ENCODE peak calls at places on chromosomes 4 and X, in five cellular contexts. Y, M, B, I and A are unnamed samples.

GRCh38 chrX:41734530-41734929 is 10.5 kb downstream of the GPR82 start:
- DNase-seq in Y (no peak), M (no peak), B (no peak), I (peak; percentile 33), A (peak; percentile 2)

GRCh38 chr4:21884615-21885014 is 64.0 kb downstream of the KCNIP4 start:
- DNase-seq in Y (no peak), M (no peak), B (no peak), I (no peak), A (no peak)

GRCh38 chr4:56531149-56531770 is 25.7 kb downstream of the ARL9 start:
- DNase-seq in Y (no peak), M (no peak), B (no peak), I (no peak), A (no peak)

GRCh38 chr4:168920438-168921081 is 89.5 kb downstream of the CBR4 start:
- DNase-seq in Y (no peak), M (no peak), B (no peak), I (no peak), A (peak; percentile 54)

GRCh38 chr4:102438873-102439614 is 62.1 kb upstream of the NFKB1 start:
- DNase-seq in Y (no peak), M (peak; percentile 27), B (no peak), I (no peak), A (peak; percentile 52)

GRCh38 chrX:149807747-149808458 is 26.2 kb downstream of the MAGEA9 start:
- DNase-seq in Y (no peak), M (no peak), B (no peak), I (no peak), A (no peak)

GRCh38 chrX:48747415-48748026 is 14.0 kb upstream of the GLOD5 start:
- DNase-seq in Y (no peak), M (no peak), B (no peak), I (no peak), A (no peak)

GRCh38 chrX:139647597-139647996 is 60.4 kb downstream of the MCF2 start:
- DNase-seq in Y (no peak), M (no peak), B (no peak), I (no peak), A (no peak)

GRCh38 chr4:11468901-11469300 is 40.2 kb upstream of the HS3ST1 start:
- DNase-seq in Y (no peak), M (peak; percentile 34), B (no peak), I (no peak), A (no peak)